ENCODE peak calls at places on chromosomes 4 and X, in six cellular contexts. I is RWPE2; U is effector memory CD4-positive, alpha-beta T cell; Q is heart right ventricle; R is hepatocyte; D is fibroblast of lung. N is an unnamed sample.

GRCh38 chr4:148510211-148510610 is 68.0 kb upstream of the NR3C2 start:
- DNase-seq in I (no peak), Q (no peak), U (no peak), R (no peak), D (no peak), N (no peak)

GRCh38 chr4:89995824-89996223 is 101.2 kb downstream of the MMRN1 start:
- DNase-seq in Q (no peak), I (no peak), U (no peak), R (peak; percentile 60), D (no peak), N (no peak)

GRCh38 chr4:15936495-15936894 is 2.0 kb downstream of the FGFBP1 start:
- DNase-seq in D (no peak), I (no peak), Q (no peak), U (no peak), R (no peak), N (no peak)

GRCh38 chrX:130741584-130741983 is 161.4 kb downstream of the ENOX2 start:
- DNase-seq in U (no peak), R (no peak), Q (no peak), I (no peak), D (no peak), N (no peak)

GRCh38 chr4:24999392-25000104 is 31.2 kb downstream of the LGI2 start:
- DNase-seq in I (no peak), U (no peak), R (no peak), D (peak; percentile 12), Q (no peak), N (no peak)

GRCh38 chr4:113759696-113760093 is 1.8 kb downstream of the CAMK2D start:
- DNase-seq in U (no peak), D (peak; percentile 20), R (no peak), Q (no peak), I (no peak), N (no peak)

GRCh38 chr4:25484243-25484721 is 107.2 kb downstream of the ANAPC4 start:
- DNase-seq in D (peak; percentile 82), R (no peak), Q (no peak), U (no peak), I (no peak), N (no peak)

GRCh38 chrX:151177141-151178027 is 1.0 kb downstream of the GPR50 start:
- DNase-seq in U (no peak), Q (no peak), R (peak; percentile 18), I (no peak), D (peak; percentile 1), N (no peak)

GRCh38 chr4:84849051-84849640 is 117.3 kb downstream of the WDFY3 start:
- DNase-seq in U (no peak), Q (no peak), I (no peak), R (no peak), D (no peak), N (no peak)

GRCh38 chr4:186494496-186494895 is 60.9 kb downstream of the MTNR1A start:
- DNase-seq in R (no peak), D (no peak), U (no peak), I (no peak), Q (no peak), N (no peak)

GRCh38 chr4:169342906-169343560 is 72.3 kb upstream of the SH3RF1 start:
- DNase-seq in D (peak; percentile 65), Q (no peak), R (no peak), I (no peak), U (no peak), N (no peak)

GRCh38 chrX:71118032-71118984 is at the start of gene MED12:
- DNase-seq in R (peak; percentile 88), I (peak; percentile 63), U (peak; percentile 70), Q (peak; percentile 84), D (peak; percentile 74), N (peak; percentile 78)
- H3K4me1 ChIP-seq in R (no peaks in the 10 kb centered on the region), I (no peaks in the 10 kb centered on the region), U (peaks cover 12% of the 10 kb centered on the region), Q (peaks cover 15% of the 10 kb centered on the region), D (no peaks in the 10 kb centered on the region), N (no peaks in the 10 kb centered on the region)

GRCh38 chr4:55635760-55636621 is at the start of gene NMU:
- DNase-seq in U (no peak), D (peak; percentile 29), Q (peak; percentile 34), I (peak; percentile 66), R (peak; percentile 67), N (no peak)
- H3K4me3 ChIP-seq in U (peak within 1 kb of the TSS; percentile 29), D (peak within 1 kb of the TSS; percentile 24), Q (peak within 1 kb of the TSS; percentile 36), I (peak within 1 kb of the TSS; percentile 45), R (peak within 1 kb of the TSS; percentile 61), N (peak within 1 kb of the TSS; percentile 4)

DNA sequence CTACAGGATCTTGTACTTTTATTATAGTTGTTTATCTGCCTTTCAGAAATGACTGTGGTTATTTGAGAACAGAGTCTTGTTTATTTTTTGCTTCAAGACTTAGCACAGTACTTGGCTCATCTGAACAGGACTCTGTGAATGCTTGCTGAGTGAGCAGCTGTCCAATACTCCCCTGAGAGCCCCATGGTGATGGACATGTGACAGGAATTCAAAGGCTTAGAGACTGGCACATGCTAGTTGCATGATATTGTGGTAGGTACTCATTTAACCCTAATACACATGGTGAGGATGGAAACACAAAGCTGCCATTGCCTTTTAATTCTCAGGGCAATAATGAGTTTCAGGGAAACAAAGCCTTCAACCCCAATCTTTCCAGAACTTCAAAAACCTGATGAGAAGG is 97.3 kb downstream of the GEMIN8 start:
- DNase-seq in U (no peak), R (no peak), I (no peak), D (no peak), Q (no peak), N (no peak)
- H3K4me1 ChIP-seq in U (no peaks in the 10 kb centered on the region), R (no peaks in the 10 kb centered on the region), I (no peaks in the 10 kb centered on the region), D (no peaks in the 10 kb centered on the region), Q (no peaks in the 10 kb centered on the region), N (no peaks in the 10 kb centered on the region)

DNA sequence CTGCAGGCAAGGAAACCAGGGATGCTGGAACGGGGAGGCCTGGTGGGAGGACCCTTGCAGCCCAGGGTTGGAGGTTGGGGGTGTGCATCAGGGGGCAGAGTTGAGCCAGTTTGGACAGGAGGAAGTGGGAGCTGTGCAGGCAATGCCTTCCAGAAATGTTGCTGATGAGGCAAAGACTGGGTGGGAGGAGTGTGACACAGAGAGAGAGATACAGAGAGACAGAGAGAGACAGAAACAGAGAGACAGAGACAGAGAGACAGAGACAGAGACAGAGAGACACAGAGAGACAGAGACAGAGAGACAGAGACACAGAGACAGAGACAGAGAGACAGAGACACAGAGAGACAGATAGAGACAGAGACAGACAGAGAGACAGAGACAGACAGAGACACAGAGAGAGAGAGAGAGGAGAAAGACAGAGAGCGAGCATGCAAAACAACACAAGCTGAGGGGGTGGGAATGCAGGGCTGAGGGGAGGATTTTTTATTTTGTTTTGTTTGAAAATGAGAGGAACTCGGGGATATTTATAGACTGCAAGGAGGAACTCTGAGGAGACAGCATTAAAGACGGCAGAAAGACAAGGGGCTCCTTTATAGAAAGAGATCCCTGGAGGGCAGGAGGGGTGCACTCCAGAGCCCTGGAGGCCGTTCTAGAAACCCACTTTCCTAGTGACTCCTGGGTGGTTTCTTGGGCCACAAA is 1.9 kb upstream of the HAUS3 start:
- DNase-seq in D (peak; percentile 29), R (peak; percentile 52), Q (peak; percentile 46), U (no peak), I (no peak), N (peak; percentile 61)
- H3K4me3 ChIP-seq in D (no peak overlapping the region), R (no peak overlapping the region), Q (no peak overlapping the region), U (no peak overlapping the region), I (no peak overlapping the region), N (no peak overlapping the region)

DNA sequence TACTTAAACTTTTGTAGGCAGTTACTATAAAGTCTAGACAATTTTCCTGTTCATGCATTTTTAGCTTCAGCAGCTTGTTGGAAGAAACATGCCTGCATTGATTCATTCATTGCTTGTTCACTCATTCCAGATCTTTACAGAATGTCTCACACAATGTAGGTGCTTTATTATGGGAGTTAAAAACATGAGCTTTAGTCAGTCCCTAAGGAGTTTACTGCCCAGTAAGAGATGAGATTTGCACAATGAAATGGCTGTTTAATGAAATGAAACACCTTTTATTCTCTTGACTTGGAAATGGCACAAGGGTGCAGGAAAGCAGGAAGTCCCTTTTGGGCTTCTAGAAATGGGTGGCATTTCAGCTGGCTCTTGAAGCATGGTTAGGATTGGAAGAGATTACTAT is 2.9 kb downstream of the NOCT start:
- DNase-seq in D (peak; percentile 43), Q (no peak), R (no peak), U (no peak), I (no peak), N (no peak)
- H3K4me1 ChIP-seq in D (peaks cover 21% of the 10 kb centered on the region), Q (peaks cover 32% of the 10 kb centered on the region), R (peaks cover 37% of the 10 kb centered on the region), U (peaks cover 7% of the 10 kb centered on the region), I (peaks cover 23% of the 10 kb centered on the region), N (no peaks in the 10 kb centered on the region)

DNA sequence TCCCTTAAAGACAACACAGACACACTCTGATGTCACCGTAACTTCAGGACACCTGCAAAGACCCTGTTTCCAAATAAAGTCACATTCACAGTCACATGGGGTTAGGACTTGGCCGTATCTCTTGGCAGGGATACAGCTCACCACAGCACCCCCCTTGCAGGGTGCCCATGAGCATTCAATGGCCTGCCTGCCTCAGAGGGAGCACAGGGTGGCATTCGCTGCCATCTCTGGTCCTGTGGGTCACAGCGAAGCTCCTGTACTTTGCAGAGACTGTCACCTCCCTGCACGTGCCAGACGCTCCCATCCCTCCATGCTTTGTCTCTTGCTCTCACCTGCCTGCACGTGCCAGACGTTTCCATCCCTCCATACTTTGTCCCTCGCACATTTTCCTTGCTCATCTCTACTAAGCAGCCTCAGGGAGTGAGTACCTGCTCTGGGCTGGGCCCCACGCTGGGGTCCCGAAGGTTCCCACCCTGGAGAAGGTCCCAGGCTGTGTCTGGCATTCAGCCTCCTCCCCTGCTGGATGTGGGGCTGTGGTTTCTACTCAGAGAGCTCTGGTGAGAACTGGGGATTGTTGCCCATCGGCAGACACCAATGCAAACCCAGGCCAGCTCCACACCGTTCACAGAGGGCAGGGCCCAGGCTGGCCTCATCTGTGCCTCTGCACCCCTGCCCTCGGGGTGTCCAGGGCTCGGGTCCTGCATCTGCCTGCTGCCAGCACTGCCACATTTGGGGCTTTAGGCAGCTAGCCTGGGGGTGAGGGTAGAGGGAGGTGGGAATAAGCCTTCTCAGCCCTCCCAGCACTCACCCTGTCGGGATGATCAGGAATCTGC is 15.8 kb downstream of the HTRA3 start:
- DNase-seq in U (no peak), Q (peak; percentile 15), R (no peak), I (no peak), D (no peak), N (no peak)
- H3K4me3 ChIP-seq in U (no peak overlapping the region), Q (no peak overlapping the region), R (no peak overlapping the region), I (no peak overlapping the region), D (no peak overlapping the region), N (no peak overlapping the region)

DNA sequence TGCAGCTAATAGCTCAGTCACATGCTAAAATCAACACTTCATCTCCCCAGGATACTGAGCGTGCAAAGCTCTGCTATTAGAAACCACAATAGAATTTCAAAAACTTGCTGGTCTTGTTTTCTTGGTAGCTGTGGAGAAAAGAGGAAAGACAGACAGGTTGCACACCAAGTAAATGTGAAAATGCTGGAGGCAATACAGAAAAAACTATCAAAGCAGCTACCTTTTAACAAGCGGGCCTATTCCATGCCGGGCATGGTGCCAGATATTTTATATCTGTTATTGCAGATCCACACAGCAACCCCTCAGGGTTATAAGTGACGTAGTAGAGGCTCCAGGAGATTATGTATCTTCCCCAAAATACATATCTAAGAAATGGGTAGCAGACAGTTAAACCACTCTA is 171.9 kb downstream of the DCTD start:
- DNase-seq in U (no peak), D (no peak), I (no peak), R (peak; percentile 27), Q (no peak), N (no peak)
- H3K4me1 ChIP-seq in U (no peaks in the 10 kb centered on the region), D (no peaks in the 10 kb centered on the region), I (peaks cover 18% of the 10 kb centered on the region), R (no peaks in the 10 kb centered on the region), Q (peaks cover 13% of the 10 kb centered on the region), N (no peaks in the 10 kb centered on the region)